ENCODE peak calls at places on chromosome 1, in four cellular contexts. T, U, N and S are unnamed samples.

GRCh38 chr1:8431779-8432178 is 113.9 kb downstream of the SLC45A1 start:
- DNase-seq in T (no peak), U (no peak), N (no peak), S (no peak)

GRCh38 chr1:48362901-48363300 is 109.1 kb downstream of the SPATA6 start:
- DNase-seq in U (no peak), N (no peak), T (no peak), S (no peak)

GRCh38 chr1:207455183-207455754 is 1.1 kb downstream of the CR2 start:
- DNase-seq in N (no peak), U (no peak), T (no peak), S (no peak)

GRCh38 chr1:212606734-212607205 is 1.8 kb upstream of the ATF3 start:
- DNase-seq in U (no peak), N (peak), T (peak), S (no peak)

GRCh38 chr1:4336507-4336906 is 317.9 kb upstream of the AJAP1 start:
- DNase-seq in U (no peak), T (no peak), N (no peak), S (no peak)

GRCh38 chr1:240126821-240127220 is 35.1 kb downstream of the FMN2 start:
- DNase-seq in T (no peak), N (no peak), U (no peak), S (no peak)

GRCh38 chr1:22428672-22429071 is 23.0 kb upstream of the ZBTB40 start:
- DNase-seq in N (no peak), U (no peak), T (peak), S (peak)

GRCh38 chr1:171061425-171062143 is 29.1 kb upstream of the FMO3 start:
- DNase-seq in T (no peak), U (no peak), N (no peak), S (no peak)

GRCh38 chr1:67732750-67733151 is 47.8 kb downstream of the GADD45A start:
- DNase-seq in U (no peak), T (peak), N (no peak), S (no peak)

GRCh38 chr1:111275079-111275478 is 15.6 kb upstream of the CHIA start:
- DNase-seq in T (no peak), U (no peak), N (peak), S (peak)

GRCh38 chr1:204293605-204294365 is 65.9 kb downstream of the PLEKHA6 start:
- DNase-seq in U (no peak), T (no peak), N (no peak), S (no peak)

GRCh38 chr1:17156108-17156507 is 36.9 kb upstream of the PADI2 start:
- DNase-seq in N (no peak), U (no peak), T (no peak), S (no peak)

GRCh38 chr1:159646687-159647086 is 59.1 kb downstream of the APCS start:
- DNase-seq in N (no peak), T (peak), U (no peak), S (no peak)

GRCh38 chr1:45974541-45975269 is 157.7 kb downstream of the PIK3R3 start:
- DNase-seq in U (no peak), T (no peak), N (no peak), S (peak)

GRCh38 chr1:91545506-91546300 is 45.1 kb downstream of the CDC7 start:
- DNase-seq in N (no peak), T (no peak), U (no peak), S (no peak)

GRCh38 chr1:231165371-231165770 is 3.5 kb downstream of the TRIM67 start:
- DNase-seq in N (no peak), T (no peak), U (no peak), S (no peak)

GRCh38 chr1:90714521-90714951 is 2.6 kb downstream of the BARHL2 start:
- DNase-seq in N (no peak), U (no peak), T (no peak), S (no peak)

GRCh38 chr1:52551476-52552235 is 1.2 kb downstream of the TUT4 start:
- DNase-seq in T (no peak), U (peak), N (no peak), S (peak)

GRCh38 chr1:158999301-159000069 is 10.2 kb upstream of the IFI16 start:
- DNase-seq in N (peak), T (no peak), U (no peak), S (peak)

GRCh38 chr1:114075082-114075481 is 78.6 kb downstream of the SYT6 start:
- DNase-seq in N (no peak), T (no peak), U (no peak), S (no peak)

GRCh38 chr1:224592636-224593579 is 23.2 kb upstream of the CNIH3 start:
- DNase-seq in T (peak), N (peak), U (no peak), S (peak)

GRCh38 chr1:180486092-180486491 is 16.3 kb downstream of the ACBD6 start:
- DNase-seq in T (no peak), U (no peak), N (no peak), S (no peak)